ENCODE peak calls at places on chromosomes 4 and X, in seven cellular contexts. One of them, this sample, is unnamed.
A peak's percentile ranks its signal among the peaks of the same experiment; 100 is the strongest.

GRCh38 chr4:24488399-24489164 is 95.8 kb downstream of the DHX15 start:
- DNase-seq in transverse colon: peak; percentile 79
- DNase-seq in NCI-H146: peak; percentile 27
- DNase-seq in hypothalamus: peak; percentile 65
- DNase-seq in renal cortical epithelial cell: peak; percentile 41
- DNase-seq in SJSA1: peak; percentile 23
- DNase-seq in activated naive CD4-positive, alpha-beta T cell treated with anti-CD3 and anti-CD28 coated beads for 36 hours: peak; percentile 82
- DNase-seq in this sample: peak; percentile 50

GRCh38 chr4:53705151-53705764 is 114.0 kb upstream of the LNX1 start:
- DNase-seq in transverse colon: no peak
- DNase-seq in NCI-H146: no peak
- DNase-seq in hypothalamus: no peak
- DNase-seq in renal cortical epithelial cell: no peak
- DNase-seq in SJSA1: no peak
- DNase-seq in activated naive CD4-positive, alpha-beta T cell treated with anti-CD3 and anti-CD28 coated beads for 36 hours: no peak
- DNase-seq in this sample: no peak

GRCh38 chrX:36577006-36577405 is 431.2 kb upstream of the FAM47C start:
- DNase-seq in transverse colon: no peak
- DNase-seq in NCI-H146: no peak
- DNase-seq in hypothalamus: no peak
- DNase-seq in renal cortical epithelial cell: no peak
- DNase-seq in SJSA1: no peak
- DNase-seq in activated naive CD4-positive, alpha-beta T cell treated with anti-CD3 and anti-CD28 coated beads for 36 hours: no peak
- DNase-seq in this sample: no peak

GRCh38 chr4:163121689-163122088 is 45.0 kb downstream of the NAF1 start:
- DNase-seq in transverse colon: no peak
- DNase-seq in NCI-H146: no peak
- DNase-seq in hypothalamus: no peak
- DNase-seq in renal cortical epithelial cell: no peak
- DNase-seq in SJSA1: no peak
- DNase-seq in activated naive CD4-positive, alpha-beta T cell treated with anti-CD3 and anti-CD28 coated beads for 36 hours: no peak
- DNase-seq in this sample: no peak

GRCh38 chrX:140733766-140734342 is 24.3 kb downstream of the LINC00632 start:
- DNase-seq in transverse colon: no peak
- DNase-seq in NCI-H146: peak; percentile 11
- DNase-seq in hypothalamus: peak; percentile 1
- DNase-seq in renal cortical epithelial cell: peak; percentile 41
- DNase-seq in SJSA1: no peak
- DNase-seq in activated naive CD4-positive, alpha-beta T cell treated with anti-CD3 and anti-CD28 coated beads for 36 hours: peak; percentile 6
- DNase-seq in this sample: no peak

GRCh38 chr4:2363951-2364653 is 54.3 kb downstream of the ZFYVE28 start:
- DNase-seq in transverse colon: no peak
- DNase-seq in NCI-H146: no peak
- DNase-seq in hypothalamus: no peak
- DNase-seq in renal cortical epithelial cell: no peak
- DNase-seq in SJSA1: no peak
- DNase-seq in activated naive CD4-positive, alpha-beta T cell treated with anti-CD3 and anti-CD28 coated beads for 36 hours: no peak
- DNase-seq in this sample: no peak

GRCh38 chr4:87555751-87556619 is 26.8 kb upstream of the SPARCL1 start:
- DNase-seq in transverse colon: no peak
- DNase-seq in NCI-H146: no peak
- DNase-seq in hypothalamus: no peak
- DNase-seq in renal cortical epithelial cell: peak; percentile 97
- DNase-seq in SJSA1: no peak
- DNase-seq in activated naive CD4-positive, alpha-beta T cell treated with anti-CD3 and anti-CD28 coated beads for 36 hours: no peak
- DNase-seq in this sample: no peak

GRCh38 chrX:116873678-116874077 is 410.9 kb upstream of the CT83 start:
- DNase-seq in transverse colon: no peak
- DNase-seq in NCI-H146: no peak
- DNase-seq in hypothalamus: no peak
- DNase-seq in renal cortical epithelial cell: peak; percentile 88
- DNase-seq in SJSA1: peak; percentile 10
- DNase-seq in activated naive CD4-positive, alpha-beta T cell treated with anti-CD3 and anti-CD28 coated beads for 36 hours: no peak
- DNase-seq in this sample: no peak

GRCh38 chrX:65926095-65927019 is 113.5 kb downstream of the VSIG4 start:
- DNase-seq in transverse colon: peak; percentile 11
- DNase-seq in NCI-H146: no peak
- DNase-seq in hypothalamus: no peak
- DNase-seq in renal cortical epithelial cell: no peak
- DNase-seq in SJSA1: no peak
- DNase-seq in activated naive CD4-positive, alpha-beta T cell treated with anti-CD3 and anti-CD28 coated beads for 36 hours: peak; percentile 61
- DNase-seq in this sample: peak; percentile 57

GRCh38 chrX:66200855-66201795 is 37.1 kb downstream of the HEPH start:
- DNase-seq in transverse colon: peak; percentile 60
- DNase-seq in NCI-H146: no peak
- DNase-seq in hypothalamus: no peak
- DNase-seq in renal cortical epithelial cell: no peak
- DNase-seq in SJSA1: peak; percentile 1
- DNase-seq in activated naive CD4-positive, alpha-beta T cell treated with anti-CD3 and anti-CD28 coated beads for 36 hours: no peak
- DNase-seq in this sample: no peak

GRCh38 chr4:37648084-37648817 is 37.9 kb downstream of the RELL1 start:
- DNase-seq in transverse colon: peak; percentile 74
- DNase-seq in NCI-H146: no peak
- DNase-seq in hypothalamus: no peak
- DNase-seq in renal cortical epithelial cell: peak; percentile 99
- DNase-seq in SJSA1: peak; percentile 66
- DNase-seq in activated naive CD4-positive, alpha-beta T cell treated with anti-CD3 and anti-CD28 coated beads for 36 hours: no peak
- DNase-seq in this sample: peak; percentile 74

GRCh38 chr4:16082424-16083216 is 1.2 kb downstream of the PROM1 start:
- DNase-seq in transverse colon: peak; percentile 54
- DNase-seq in NCI-H146: no peak
- DNase-seq in hypothalamus: no peak
- DNase-seq in renal cortical epithelial cell: peak; percentile 28
- DNase-seq in SJSA1: no peak
- DNase-seq in activated naive CD4-positive, alpha-beta T cell treated with anti-CD3 and anti-CD28 coated beads for 36 hours: peak; percentile 28
- DNase-seq in this sample: no peak

GRCh38 chr4:6517171-6517570 is 44.8 kb upstream of the PPP2R2C start:
- DNase-seq in transverse colon: no peak
- DNase-seq in NCI-H146: no peak
- DNase-seq in hypothalamus: no peak
- DNase-seq in renal cortical epithelial cell: no peak
- DNase-seq in SJSA1: no peak
- DNase-seq in activated naive CD4-positive, alpha-beta T cell treated with anti-CD3 and anti-CD28 coated beads for 36 hours: no peak
- DNase-seq in this sample: no peak

GRCh38 chr4:81573817-81574216 is 102.1 kb upstream of the RASGEF1B start:
- DNase-seq in transverse colon: no peak
- DNase-seq in NCI-H146: no peak
- DNase-seq in hypothalamus: no peak
- DNase-seq in renal cortical epithelial cell: no peak
- DNase-seq in SJSA1: no peak
- DNase-seq in activated naive CD4-positive, alpha-beta T cell treated with anti-CD3 and anti-CD28 coated beads for 36 hours: no peak
- DNase-seq in this sample: no peak

GRCh38 chrX:56812515-56813105 is 83.6 kb downstream of the NBDY start:
- DNase-seq in transverse colon: no peak
- DNase-seq in NCI-H146: no peak
- DNase-seq in hypothalamus: no peak
- DNase-seq in renal cortical epithelial cell: peak; percentile 1
- DNase-seq in SJSA1: no peak
- DNase-seq in activated naive CD4-positive, alpha-beta T cell treated with anti-CD3 and anti-CD28 coated beads for 36 hours: peak; percentile 42
- DNase-seq in this sample: no peak

GRCh38 chr4:73222466-73223257 is 35.9 kb downstream of the ANKRD17 start:
- DNase-seq in transverse colon: peak; percentile 46
- DNase-seq in NCI-H146: peak; percentile 86
- DNase-seq in hypothalamus: peak; percentile 46
- DNase-seq in renal cortical epithelial cell: peak; percentile 98
- DNase-seq in SJSA1: peak; percentile 77
- DNase-seq in activated naive CD4-positive, alpha-beta T cell treated with anti-CD3 and anti-CD28 coated beads for 36 hours: peak; percentile 75
- DNase-seq in this sample: no peak

GRCh38 chr4:139735381-139736256 is 70.0 kb downstream of the MGST2 start:
- DNase-seq in transverse colon: no peak
- DNase-seq in NCI-H146: no peak
- DNase-seq in hypothalamus: peak; percentile 20
- DNase-seq in renal cortical epithelial cell: no peak
- DNase-seq in SJSA1: no peak
- DNase-seq in activated naive CD4-positive, alpha-beta T cell treated with anti-CD3 and anti-CD28 coated beads for 36 hours: no peak
- DNase-seq in this sample: no peak

GRCh38 chrX:70088281-70088680 is 26.0 kb downstream of the OTUD6A start:
- DNase-seq in transverse colon: no peak
- DNase-seq in NCI-H146: no peak
- DNase-seq in hypothalamus: no peak
- DNase-seq in renal cortical epithelial cell: no peak
- DNase-seq in SJSA1: no peak
- DNase-seq in activated naive CD4-positive, alpha-beta T cell treated with anti-CD3 and anti-CD28 coated beads for 36 hours: no peak
- DNase-seq in this sample: no peak

GRCh38 chrX:79300821-79301220 is 66.3 kb downstream of the ITM2A start:
- DNase-seq in transverse colon: no peak
- DNase-seq in NCI-H146: no peak
- DNase-seq in hypothalamus: no peak
- DNase-seq in renal cortical epithelial cell: no peak
- DNase-seq in SJSA1: no peak
- DNase-seq in activated naive CD4-positive, alpha-beta T cell treated with anti-CD3 and anti-CD28 coated beads for 36 hours: no peak
- DNase-seq in this sample: no peak

GRCh38 chr4:82513382-82513781 is 48.4 kb downstream of the TMEM150C start:
- DNase-seq in transverse colon: no peak
- DNase-seq in NCI-H146: no peak
- DNase-seq in hypothalamus: no peak
- DNase-seq in renal cortical epithelial cell: no peak
- DNase-seq in SJSA1: no peak
- DNase-seq in activated naive CD4-positive, alpha-beta T cell treated with anti-CD3 and anti-CD28 coated beads for 36 hours: no peak
- DNase-seq in this sample: no peak

GRCh38 chrX:129716507-129716906 is 22.3 kb upstream of the XPNPEP2 start:
- DNase-seq in transverse colon: no peak
- DNase-seq in NCI-H146: no peak
- DNase-seq in hypothalamus: no peak
- DNase-seq in renal cortical epithelial cell: no peak
- DNase-seq in SJSA1: no peak
- DNase-seq in activated naive CD4-positive, alpha-beta T cell treated with anti-CD3 and anti-CD28 coated beads for 36 hours: no peak
- DNase-seq in this sample: no peak

GRCh38 chr4:168612435-168613139 is 115.7 kb downstream of the PALLD start:
- DNase-seq in transverse colon: no peak
- DNase-seq in NCI-H146: no peak
- DNase-seq in hypothalamus: no peak
- DNase-seq in renal cortical epithelial cell: peak; percentile 55
- DNase-seq in SJSA1: peak; percentile 62
- DNase-seq in activated naive CD4-positive, alpha-beta T cell treated with anti-CD3 and anti-CD28 coated beads for 36 hours: no peak
- DNase-seq in this sample: no peak

GRCh38 chr4:70901607-70901983 is 574 bp upstream of the MOB1B start:
- DNase-seq in transverse colon: no peak
- DNase-seq in NCI-H146: peak; percentile 39
- DNase-seq in hypothalamus: no peak
- DNase-seq in renal cortical epithelial cell: no peak
- DNase-seq in SJSA1: no peak
- DNase-seq in activated naive CD4-positive, alpha-beta T cell treated with anti-CD3 and anti-CD28 coated beads for 36 hours: no peak
- DNase-seq in this sample: no peak

GRCh38 chr4:5921578-5921977 is 28.7 kb upstream of the CRMP1 start:
- DNase-seq in transverse colon: no peak
- DNase-seq in NCI-H146: no peak
- DNase-seq in hypothalamus: no peak
- DNase-seq in renal cortical epithelial cell: no peak
- DNase-seq in SJSA1: no peak
- DNase-seq in activated naive CD4-positive, alpha-beta T cell treated with anti-CD3 and anti-CD28 coated beads for 36 hours: no peak
- DNase-seq in this sample: no peak

GRCh38 chrX:105752334-105752733 is 70.0 kb upstream of the NRK start:
- DNase-seq in transverse colon: no peak
- DNase-seq in NCI-H146: no peak
- DNase-seq in hypothalamus: no peak
- DNase-seq in renal cortical epithelial cell: no peak
- DNase-seq in SJSA1: no peak
- DNase-seq in activated naive CD4-positive, alpha-beta T cell treated with anti-CD3 and anti-CD28 coated beads for 36 hours: no peak
- DNase-seq in this sample: no peak

GRCh38 chrX:100994352-100995281 is 25.1 kb downstream of the ARL13A start:
- DNase-seq in transverse colon: no peak
- DNase-seq in NCI-H146: no peak
- DNase-seq in hypothalamus: no peak
- DNase-seq in renal cortical epithelial cell: peak; percentile 90
- DNase-seq in SJSA1: no peak
- DNase-seq in activated naive CD4-positive, alpha-beta T cell treated with anti-CD3 and anti-CD28 coated beads for 36 hours: peak; percentile 24
- DNase-seq in this sample: no peak

GRCh38 chr4:133000012-133000411 is 149.1 kb upstream of the PCDH10 start:
- DNase-seq in transverse colon: no peak
- DNase-seq in NCI-H146: no peak
- DNase-seq in hypothalamus: no peak
- DNase-seq in renal cortical epithelial cell: no peak
- DNase-seq in SJSA1: no peak
- DNase-seq in activated naive CD4-positive, alpha-beta T cell treated with anti-CD3 and anti-CD28 coated beads for 36 hours: no peak
- DNase-seq in this sample: no peak

GRCh38 chr4:129862461-129862860 is 766.5 kb downstream of the C4orf33 start:
- DNase-seq in transverse colon: no peak
- DNase-seq in NCI-H146: no peak
- DNase-seq in hypothalamus: no peak
- DNase-seq in renal cortical epithelial cell: no peak
- DNase-seq in SJSA1: no peak
- DNase-seq in activated naive CD4-positive, alpha-beta T cell treated with anti-CD3 and anti-CD28 coated beads for 36 hours: no peak
- DNase-seq in this sample: no peak

GRCh38 chr4:119170195-119170594 is 34.6 kb downstream of the MYOZ2 start:
- DNase-seq in transverse colon: no peak
- DNase-seq in NCI-H146: no peak
- DNase-seq in hypothalamus: no peak
- DNase-seq in renal cortical epithelial cell: no peak
- DNase-seq in SJSA1: no peak
- DNase-seq in activated naive CD4-positive, alpha-beta T cell treated with anti-CD3 and anti-CD28 coated beads for 36 hours: no peak
- DNase-seq in this sample: no peak

GRCh38 chr4:76233534-76233933 is 18.0 kb upstream of the FAM47E start:
- DNase-seq in transverse colon: no peak
- DNase-seq in NCI-H146: peak; percentile 59
- DNase-seq in hypothalamus: no peak
- DNase-seq in renal cortical epithelial cell: no peak
- DNase-seq in SJSA1: no peak
- DNase-seq in activated naive CD4-positive, alpha-beta T cell treated with anti-CD3 and anti-CD28 coated beads for 36 hours: no peak
- DNase-seq in this sample: no peak

GRCh38 chr4:140084426-140084825 is 69.6 kb downstream of the MAML3 start:
- DNase-seq in transverse colon: no peak
- DNase-seq in NCI-H146: no peak
- DNase-seq in hypothalamus: no peak
- DNase-seq in renal cortical epithelial cell: no peak
- DNase-seq in SJSA1: no peak
- DNase-seq in activated naive CD4-positive, alpha-beta T cell treated with anti-CD3 and anti-CD28 coated beads for 36 hours: no peak
- DNase-seq in this sample: no peak

GRCh38 chr4:72971572-72971971 is 97.9 kb downstream of the COX18 start:
- DNase-seq in transverse colon: no peak
- DNase-seq in NCI-H146: no peak
- DNase-seq in hypothalamus: no peak
- DNase-seq in renal cortical epithelial cell: peak; percentile 89
- DNase-seq in SJSA1: peak; percentile 79
- DNase-seq in activated naive CD4-positive, alpha-beta T cell treated with anti-CD3 and anti-CD28 coated beads for 36 hours: no peak
- DNase-seq in this sample: no peak

GRCh38 chr4:76696109-76696508 is 201.8 kb downstream of the SOWAHB start:
- DNase-seq in transverse colon: no peak
- DNase-seq in NCI-H146: peak; percentile 87
- DNase-seq in hypothalamus: no peak
- DNase-seq in renal cortical epithelial cell: peak; percentile 58
- DNase-seq in SJSA1: no peak
- DNase-seq in activated naive CD4-positive, alpha-beta T cell treated with anti-CD3 and anti-CD28 coated beads for 36 hours: no peak
- DNase-seq in this sample: no peak

GRCh38 chr4:6110681-6111353 is 89.5 kb downstream of the JAKMIP1 start:
- DNase-seq in transverse colon: no peak
- DNase-seq in NCI-H146: no peak
- DNase-seq in hypothalamus: no peak
- DNase-seq in renal cortical epithelial cell: no peak
- DNase-seq in SJSA1: no peak
- DNase-seq in activated naive CD4-positive, alpha-beta T cell treated with anti-CD3 and anti-CD28 coated beads for 36 hours: no peak
- DNase-seq in this sample: no peak

GRCh38 chrX:1928805-1929204 is 313.9 kb downstream of the ASMT start:
- DNase-seq in transverse colon: no peak
- DNase-seq in NCI-H146: no peak
- DNase-seq in hypothalamus: no peak
- DNase-seq in renal cortical epithelial cell: no peak
- DNase-seq in SJSA1: no peak
- DNase-seq in activated naive CD4-positive, alpha-beta T cell treated with anti-CD3 and anti-CD28 coated beads for 36 hours: no peak
- DNase-seq in this sample: no peak

GRCh38 chr4:77022581-77023133 is 53.1 kb downstream of the CCNI start:
- DNase-seq in transverse colon: no peak
- DNase-seq in NCI-H146: peak; percentile 57
- DNase-seq in hypothalamus: peak; percentile 20
- DNase-seq in renal cortical epithelial cell: peak; percentile 68
- DNase-seq in SJSA1: peak; percentile 92
- DNase-seq in activated naive CD4-positive, alpha-beta T cell treated with anti-CD3 and anti-CD28 coated beads for 36 hours: no peak
- DNase-seq in this sample: no peak